ENCODE peak calls at places on chromosomes 2 and 18, in four cellular contexts. J is H1, L is IMR-90, M is H9. R is an unnamed sample.

GRCh38 chr2:192150166-192150565 is 44.6 kb downstream of the TMEFF2 start:
- DNase-seq in J (no peak), L (no peak), M (no peak), R (no peak)

GRCh38 chr2:15814406-15814805 is 125.9 kb upstream of the MYCN start:
- DNase-seq in J (no peak), L (no peak), M (no peak), R (no peak)

GRCh38 chr2:174699993-174700766 is 64.1 kb downstream of the CHRNA1 start:
- DNase-seq in J (no peak), L (peak), M (no peak), R (peak)

GRCh38 chr2:170814551-170815245 is 2.0 kb upstream of the GAD1 start:
- DNase-seq in J (no peak), L (no peak), M (peak), R (peak)

GRCh38 chr2:113894156-113894743 is 4.4 kb downstream of the ACTR3 start:
- DNase-seq in J (no peak), L (peak), M (no peak), R (peak)

GRCh38 chr2:95389256-95390119 is 13.0 kb upstream of the FAHD2A start:
- DNase-seq in J (no peak), L (peak), M (peak), R (peak)

GRCh38 chr18:13585379-13586153 is 140.8 kb downstream of the FAM210A start:
- DNase-seq in J (no peak), L (no peak), M (no peak), R (no peak)

GRCh38 chr2:201854221-201854801 is 48.0 kb downstream of the CDK15 start:
- DNase-seq in J (no peak), L (peak), M (no peak), R (no peak)

GRCh38 chr2:161414015-161414384 is 2.1 kb upstream of the TBR1 start:
- DNase-seq in J (no peak), L (no peak), M (no peak), R (no peak)

GRCh38 chr18:74901347-74902169 is 303.9 kb downstream of the ZNF407 start:
- DNase-seq in J (no peak), L (peak), M (no peak), R (no peak)

GRCh38 chr2:23677836-23678235 is 249.1 kb downstream of the ATAD2B start:
- DNase-seq in J (no peak), L (no peak), M (no peak), R (no peak)

GRCh38 chr2:160893581-160893980 is 266.6 kb upstream of the TANK start:
- DNase-seq in J (no peak), L (no peak), M (no peak), R (no peak)

GRCh38 chr2:172196768-172197322 is 94.1 kb upstream of the DLX2 start:
- DNase-seq in J (no peak), L (peak), M (no peak), R (no peak)

GRCh38 chr2:37982147-37982582 is 57.1 kb downstream of the RMDN2 start:
- DNase-seq in J (no peak), L (peak), M (peak), R (peak)

GRCh38 chr2:128637481-128638155 is 318.9 kb upstream of the HS6ST1 start:
- DNase-seq in J (no peak), L (no peak), M (no peak), R (no peak)

GRCh38 chr18:52287151-52287550 is 52.8 kb upstream of the DCC start:
- DNase-seq in J (no peak), L (no peak), M (no peak), R (peak)

GRCh38 chr18:26458526-26459232 is 89.7 kb downstream of the KCTD1 start:
- DNase-seq in J (no peak), L (peak), M (no peak), R (no peak)

GRCh38 chr18:41524674-41525470 is 430.2 kb upstream of the PIK3C3 start:
- DNase-seq in J (no peak), L (no peak), M (no peak), R (no peak)

GRCh38 chr2:230520875-230521155 is 104.8 kb downstream of the SP100 start:
- DNase-seq in J (no peak), L (peak), M (no peak), R (no peak)

GRCh38 chr2:108271691-108272253 is 16.9 kb upstream of the SULT1C2 start:
- DNase-seq in J (no peak), L (peak), M (no peak), R (no peak)

DNA sequence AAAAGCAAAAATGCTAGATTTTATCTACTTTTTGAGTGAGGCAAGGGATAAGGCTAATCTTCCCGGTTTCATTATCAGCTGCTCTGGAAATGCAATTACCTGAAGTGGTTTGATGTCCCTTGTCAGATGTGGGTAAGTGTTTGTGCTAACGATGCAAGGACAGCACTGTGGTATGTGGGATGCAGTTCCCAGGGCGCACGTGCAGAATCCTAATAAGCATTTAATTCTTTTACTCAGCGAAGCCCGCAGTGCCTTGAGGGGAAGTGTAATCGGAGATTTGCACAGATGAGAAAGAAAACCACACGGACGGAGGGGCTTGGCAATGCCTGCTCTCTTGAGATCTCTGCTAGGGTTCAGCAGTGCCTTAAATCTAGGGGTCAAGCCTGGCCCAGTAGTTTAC is 108.5 kb upstream of the LYPD6 start:
- DNase-seq in J (no peak), L (no peak), M (no peak), R (peak)
- H4K8ac ChIP-seq in J (no peak), L (no peak), M (no peak), R (no peak)

DNA sequence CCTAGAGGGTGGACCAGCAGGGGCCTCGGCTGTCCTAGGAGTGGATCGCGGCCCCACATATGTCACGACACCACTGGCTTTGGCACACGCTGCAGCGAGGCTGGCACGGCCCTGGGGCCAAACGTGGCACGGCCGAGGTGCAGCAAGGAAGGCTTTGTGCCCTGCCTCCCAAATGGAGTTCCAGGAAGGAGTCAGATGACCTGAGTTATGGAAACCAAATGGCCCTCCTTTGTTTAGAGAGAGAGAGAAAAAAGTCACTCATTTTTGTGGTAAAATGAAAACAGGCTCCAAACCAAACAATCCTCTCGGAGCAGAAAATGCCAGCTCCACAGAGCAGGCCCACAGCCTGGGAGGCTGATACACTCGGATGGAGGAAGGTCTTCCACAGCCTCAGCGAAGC is 105.6 kb downstream of the ANTXR1 start:
- DNase-seq in J (no peak), L (peak), M (no peak), R (no peak)
- H2AK5ac ChIP-seq in J (no peak), L (peak), M (no peak), R (no peak)

GRCh38 chr2:19171409-19171808 is 187.0 kb downstream of the OSR1 start:
- DNase-seq in J (no peak), L (no peak), M (no peak), R (no peak)

GRCh38 chr2:19176172-19176852 is 182.1 kb downstream of the OSR1 start:
- DNase-seq in J (no peak), L (no peak), M (no peak), R (no peak)

GRCh38 chr2:19178175-19178574 is 180.2 kb downstream of the OSR1 start:
- DNase-seq in J (no peak), L (peak), M (no peak), R (no peak)

DNA sequence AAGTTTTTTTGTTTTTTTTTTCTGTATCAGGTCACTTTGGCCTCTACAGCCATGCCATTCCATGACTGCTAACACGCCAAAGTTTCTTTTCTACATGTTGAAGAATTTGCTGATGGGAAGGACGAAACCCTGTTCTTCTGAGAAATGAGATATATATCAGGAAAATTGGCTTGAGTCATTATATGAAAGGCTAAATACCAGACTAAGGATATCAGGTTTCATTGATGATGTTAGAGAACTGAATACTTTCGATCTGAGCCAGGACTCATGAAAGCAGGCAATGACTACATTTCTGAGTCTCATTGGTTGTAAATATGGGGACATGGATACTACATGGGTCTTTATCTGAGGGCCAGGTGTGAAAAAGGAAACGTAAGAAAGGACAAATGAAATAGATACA is 181.4 kb downstream of the OSR1 start:
- DNase-seq in J (no peak), L (peak), M (no peak), R (no peak)
- H3K56ac ChIP-seq in J (no peak), L (no peak), M (no peak), R (no peak)

GRCh38 chr2:239020541-239021041 is 172.7 kb downstream of the TWIST2 start:
- DNase-seq in J (no peak), L (no peak), M (no peak), R (no peak)

GRCh38 chr2:239021651-239022436 is 174.0 kb downstream of the TWIST2 start:
- DNase-seq in J (no peak), L (no peak), M (no peak), R (no peak)

GRCh38 chr2:239022437-239023260 is 174.8 kb downstream of the TWIST2 start:
- DNase-seq in J (no peak), L (no peak), M (no peak), R (no peak)

GRCh38 chr2:239019193-239019581 is 171.3 kb downstream of the TWIST2 start:
- DNase-seq in J (no peak), L (no peak), M (no peak), R (no peak)

DNA sequence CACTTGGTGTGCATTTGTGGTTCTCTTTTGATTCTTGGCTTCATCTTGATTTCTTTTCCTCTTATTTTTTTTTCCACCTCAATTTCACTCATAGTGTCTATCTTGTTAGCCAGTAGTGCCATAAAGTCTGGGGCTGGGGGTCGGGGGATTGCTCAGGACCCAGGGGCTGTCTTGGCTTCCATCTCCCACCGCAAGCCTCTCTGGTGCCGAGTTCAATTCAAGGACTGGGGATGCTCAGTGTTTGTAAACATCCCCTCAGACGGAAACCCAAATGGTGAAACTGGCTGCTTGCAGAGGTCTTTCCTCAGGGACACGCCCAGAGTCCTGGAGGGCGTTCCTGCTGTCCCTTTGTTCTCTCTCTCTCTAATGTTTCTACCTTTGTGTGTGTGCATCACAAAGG is 173.3 kb downstream of the TWIST2 start:
- DNase-seq in J (no peak), L (no peak), M (no peak), R (no peak)
- H4K8ac ChIP-seq in J (no peak), L (no peak), M (no peak), R (no peak)